ENCODE peak calls at places on chromosomes 7 and 10, in six cellular contexts. R is stomach, Y is prostate gland, D is GM12892, S is H54, I is ovary. V is an unnamed sample.

GRCh38 chr7:141785711-141786552 is 4.1 kb upstream of the TAS2R5 start:
- DNase-seq in R (no peak), Y (no peak), D (peak; percentile 18), S (peak; percentile 16), I (no peak), V (no peak)

GRCh38 chr10:122417667-122418066 is 36.8 kb upstream of the ARMS2 start:
- DNase-seq in R (no peak), Y (no peak), D (no peak), S (no peak), I (no peak), V (no peak)

GRCh38 chr10:124482401-124482800 is 20.8 kb downstream of the LHPP start:
- DNase-seq in R (no peak), Y (no peak), D (no peak), S (no peak), I (no peak), V (no peak)

GRCh38 chr10:80324086-80324485 is 32.5 kb downstream of the DYDC1 start:
- DNase-seq in R (no peak), Y (no peak), D (no peak), S (peak; percentile 39), I (no peak), V (no peak)

GRCh38 chr7:151648429-151648828 is 128.7 kb upstream of the RHEB start:
- DNase-seq in R (no peak), Y (no peak), D (no peak), S (no peak), I (no peak), V (no peak)

GRCh38 chr10:63603709-63604445 is 82.7 kb downstream of the REEP3 start:
- DNase-seq in R (no peak), Y (no peak), D (no peak), S (no peak), I (no peak), V (no peak)

GRCh38 chr10:97571622-97572021 is 957 bp upstream of the ANKRD2 start:
- DNase-seq in R (peak; percentile 53), Y (peak; percentile 49), D (no peak), S (no peak), I (no peak), V (no peak)

GRCh38 chr7:1197997-1198632 is 34.6 kb upstream of the UNCX start:
- DNase-seq in R (no peak), Y (no peak), D (no peak), S (peak; percentile 63), I (no peak), V (no peak)

GRCh38 chr10:538895-539294 is 150.6 kb downstream of the DIP2C start:
- DNase-seq in R (no peak), Y (no peak), D (no peak), S (no peak), I (no peak), V (no peak)

GRCh38 chr10:71323407-71323806 is 4.3 kb downstream of the SLC29A3 start:
- DNase-seq in R (no peak), Y (no peak), D (no peak), S (peak; percentile 44), I (no peak), V (no peak)

GRCh38 chr10:97320480-97321031 is 1.5 kb downstream of the FRAT1 start:
- DNase-seq in R (peak; percentile 29), Y (no peak), D (no peak), S (no peak), I (peak; percentile 36), V (no peak)

GRCh38 chr7:128407751-128408708 is 1.8 kb downstream of the IMPDH1 start:
- DNase-seq in R (no peak), Y (no peak), D (no peak), S (no peak), I (peak; percentile 51), V (no peak)

GRCh38 chr7:128408709-128409434 is 910 bp downstream of the IMPDH1 start:
- DNase-seq in R (no peak), Y (no peak), D (no peak), S (peak; percentile 34), I (peak; percentile 59), V (peak; percentile 61)

GRCh38 chr7:128410092-128410665 is 397 bp upstream of the IMPDH1 start:
- DNase-seq in R (peak; percentile 57), Y (peak; percentile 48), D (peak; percentile 53), S (peak; percentile 90), I (no peak), V (no peak)

GRCh38 chr7:128406986-128407589 is 2.7 kb downstream of the IMPDH1 start:
- DNase-seq in R (no peak), Y (no peak), D (no peak), S (no peak), I (peak; percentile 48), V (no peak)

GRCh38 chr7:128409435-128410091 is at the start of gene IMPDH1:
- DNase-seq in R (peak; percentile 94), Y (peak; percentile 90), D (peak; percentile 94), S (peak; percentile 97), I (peak; percentile 95), V (peak; percentile 90)
- TF ChIP-seq POLR2A in R (no peak), Y (peak; percentile 66), D (peak; percentile 38), S (peak; percentile 63), I (peak; percentile 33), V (peak; percentile 26)

DNA sequence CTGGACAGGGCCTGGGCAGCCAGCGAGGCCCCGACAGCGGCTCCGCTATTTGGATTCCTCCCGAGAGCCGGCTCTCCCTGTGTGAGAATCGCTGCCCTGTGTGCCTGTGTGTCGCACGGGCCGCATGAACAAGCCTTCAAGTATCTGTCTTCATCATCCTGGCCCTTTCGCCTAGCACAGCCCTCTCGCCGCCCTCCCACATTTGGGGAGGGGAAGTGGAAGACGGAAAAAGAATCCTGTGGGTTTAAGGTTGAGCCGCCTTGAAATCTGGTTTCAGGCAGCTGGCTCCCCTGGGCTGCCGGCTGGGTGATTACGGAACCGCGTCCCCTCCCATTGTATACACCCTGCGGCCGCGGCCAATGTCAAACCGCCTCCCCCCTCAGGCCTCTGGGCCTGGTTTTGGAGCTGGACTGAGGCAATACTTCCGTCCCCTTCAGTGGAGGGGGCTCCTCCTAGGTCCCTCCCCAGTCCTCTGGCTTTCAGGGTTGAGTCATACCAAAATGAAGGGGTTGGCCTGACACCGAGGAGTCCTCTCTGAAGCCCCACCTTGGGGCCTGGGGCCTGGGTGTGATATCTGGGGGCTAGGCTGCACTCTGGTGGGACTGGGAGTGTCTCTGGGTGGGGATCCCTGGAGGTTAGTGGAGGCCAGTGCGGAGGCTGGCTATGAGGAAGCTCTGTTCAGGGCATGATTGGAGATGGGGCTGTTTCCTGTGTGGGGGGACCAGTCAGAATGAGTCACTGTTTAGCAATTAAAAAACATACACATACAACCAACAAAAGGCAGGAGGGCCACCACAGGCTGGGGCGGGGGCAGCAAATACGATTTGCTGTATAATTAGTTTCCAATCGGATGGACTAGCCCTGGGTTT is 1.7 kb downstream of the TRIM8 start:
- DNase-seq in R (peak; percentile 84), Y (peak; percentile 73), D (peak; percentile 65), S (peak; percentile 79), I (peak; percentile 83), V (peak; percentile 90)
- TF ChIP-seq POLR2A in R (no peak), Y (peak; percentile 52), D (no peak), S (peak; percentile 34), I (peak; percentile 87), V (peak; percentile 25)

DNA sequence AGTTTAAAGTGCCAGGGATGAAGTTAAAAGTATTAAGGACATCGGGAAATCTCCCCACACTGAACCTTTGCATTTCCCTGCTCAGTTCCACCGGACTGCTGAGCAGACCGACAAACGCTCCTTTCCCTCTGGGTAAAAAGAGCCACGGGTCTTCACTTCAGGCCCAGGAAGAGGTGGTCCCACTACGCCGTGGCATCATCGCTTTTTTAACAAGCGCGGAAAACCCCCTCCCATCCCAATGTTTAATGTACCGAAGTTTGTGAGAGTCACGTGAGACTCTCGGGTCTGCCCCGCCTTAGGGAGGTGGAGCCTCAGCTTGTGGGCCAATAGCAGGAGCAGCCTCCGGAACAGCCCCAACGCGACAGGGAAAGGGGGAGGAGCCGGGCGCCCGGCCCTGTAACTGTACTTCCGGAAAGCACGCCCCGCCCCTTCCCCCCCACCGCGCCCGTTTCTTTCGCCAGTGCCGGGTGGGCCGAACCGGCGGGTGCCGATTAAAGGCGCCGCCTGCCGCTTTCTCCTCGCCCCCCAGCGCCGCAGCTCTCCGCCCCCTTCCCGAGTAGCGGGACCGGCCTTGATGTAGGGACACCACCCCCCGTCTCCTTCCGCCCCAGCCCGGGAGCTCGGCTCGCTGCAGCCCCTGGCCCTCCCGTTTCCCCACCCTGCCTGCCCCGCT is 2.3 kb upstream of the TRIM8 start:
- DNase-seq in R (peak; percentile 99), Y (peak; percentile 99), D (peak; percentile 77), S (peak; percentile 87), I (peak; percentile 99), V (peak; percentile 98)
- TF ChIP-seq POLR2A in R (no peak), Y (peak; percentile 81), D (peak; percentile 73), S (peak; percentile 64), I (peak; percentile 94), V (peak; percentile 96)

DNA sequence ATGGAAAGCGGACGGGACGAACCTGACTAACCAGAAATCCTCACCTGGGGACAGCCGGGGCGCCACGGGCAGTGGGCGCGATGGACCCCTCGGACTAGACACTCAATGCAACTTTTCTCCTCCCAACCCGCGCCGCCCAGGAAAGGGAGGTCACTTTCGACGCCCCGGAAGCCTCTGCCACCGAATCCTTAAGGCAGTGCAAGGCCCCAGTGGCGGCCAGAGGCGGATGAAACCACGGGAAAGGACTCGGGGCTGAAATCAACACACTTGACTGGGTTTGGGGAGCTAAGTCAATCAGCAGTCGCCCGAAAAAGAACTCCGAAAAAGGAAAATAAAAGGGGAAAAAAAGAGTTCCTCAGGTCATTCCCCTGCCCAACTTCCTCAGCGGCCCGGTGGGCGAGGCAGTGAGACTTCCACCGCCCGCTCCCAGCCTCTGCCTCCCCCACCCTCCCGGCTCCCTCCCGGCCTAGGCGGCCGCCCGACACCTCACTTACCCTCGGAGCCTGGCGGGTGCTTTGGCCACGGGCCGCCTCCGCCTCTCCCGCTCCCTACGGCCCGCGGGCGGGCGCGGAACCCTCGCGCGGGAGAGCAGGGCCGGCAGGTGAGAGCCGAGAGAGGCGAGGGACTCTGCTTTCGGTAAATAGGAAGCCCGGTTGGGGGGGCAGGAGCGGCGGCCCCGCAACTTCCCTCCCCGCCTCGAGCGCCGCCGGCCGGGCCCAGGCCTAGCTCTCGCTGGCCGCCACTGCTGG is 547 bp downstream of the WAPL start:
- DNase-seq in R (peak; percentile 61), Y (peak; percentile 42), D (peak; percentile 48), S (peak; percentile 68), I (peak; percentile 53), V (peak; percentile 21)
- TF ChIP-seq POLR2A in R (no peak), Y (no peak), D (peak; percentile 53), S (peak; percentile 71), I (no peak), V (no peak)

GRCh38 chr7:55017841-55018240 is 976 bp upstream of the EGFR start:
- DNase-seq in R (no peak), Y (no peak), D (no peak), S (no peak), I (no peak), V (no peak)

GRCh38 chr7:55020481-55020871 is 1.7 kb downstream of the EGFR start:
- DNase-seq in R (no peak), Y (peak; percentile 87), D (no peak), S (no peak), I (peak; percentile 46), V (peak; percentile 69)

GRCh38 chr7:55019691-55020480 is 1.1 kb downstream of the EGFR start:
- DNase-seq in R (peak; percentile 51), Y (peak; percentile 33), D (no peak), S (peak; percentile 68), I (peak; percentile 66), V (peak; percentile 43)

GRCh38 chr7:55019329-55019690 is 493 bp downstream of the EGFR start:
- DNase-seq in R (peak; percentile 78), Y (peak; percentile 63), D (no peak), S (peak; percentile 82), I (peak; percentile 85), V (peak; percentile 75)

GRCh38 chr7:55018361-55019328 is at the start of gene EGFR:
- DNase-seq in R (peak; percentile 82), Y (peak; percentile 86), D (no peak), S (peak; percentile 100), I (peak; percentile 85), V (peak; percentile 87)
- TF ChIP-seq POLR2A in R (no peak), Y (peak; percentile 85), D (no peak), S (peak; percentile 96), I (peak; percentile 86), V (peak; percentile 98)

GRCh38 chr7:155214328-155214986 is 83.2 kb upstream of the INSIG1 start:
- DNase-seq in R (no peak), Y (peak; percentile 73), D (no peak), S (no peak), I (no peak), V (no peak)
- TF ChIP-seq POLR2A in R (no peak), Y (no peak), D (no peak), S (no peak), I (no peak), V (no peak)

V was measured in uterus.